ENCODE peak calls at places on chromosomes 5 and 9, in ten cellular contexts. K is midbrain; S is natural killer cell; D is NCI-H2029; A is esophagus squamous epithelium; E is Calu3; L is substantia nigra; O is progenitor cell of endocrine pancreas; H is stromal cell of bone marrow; P is activated naive CD8-positive, alpha-beta T cell treated with anti-CD3 and anti-CD28 coated beads for 36 hours. J is an unnamed sample.

GRCh38 chr5:154446183-154447073 is 631 bp downstream of the SAP30L start:
- DNase-seq in H (peak; percentile 43), L (peak; percentile 57), K (peak; percentile 23), E (peak; percentile 54), A (no peak), D (no peak), O (peak; percentile 39), P (peak; percentile 42), S (peak; percentile 36), J (peak; percentile 62)

GRCh38 chr9:3497406-3497805 is 28.4 kb downstream of the RFX3 start:
- DNase-seq in A (no peak), O (no peak), D (no peak), K (no peak), P (no peak), L (no peak), E (no peak), S (no peak), H (peak; percentile 10), J (no peak)

GRCh38 chr5:84385705-84386104 is 1.0 kb upstream of the EDIL3 start:
- DNase-seq in D (no peak), E (no peak), K (no peak), P (no peak), A (no peak), O (no peak), H (no peak), L (no peak), S (no peak), J (no peak)

GRCh38 chr9:105901514-105902109 is 207.3 kb downstream of the TMEM38B start:
- DNase-seq in P (no peak), E (peak; percentile 48), O (peak; percentile 49), H (no peak), A (no peak), L (peak; percentile 53), S (no peak), K (peak; percentile 49), D (peak; percentile 36), J (peak; percentile 65)

GRCh38 chr5:112735702-112736101 is 2.0 kb upstream of the APC start:
- DNase-seq in L (no peak), A (no peak), K (no peak), E (no peak), D (no peak), H (peak; percentile 36), P (no peak), O (no peak), S (no peak), J (no peak)

GRCh38 chr5:82246960-82247574 is 31.1 kb downstream of the RPS23 start:
- DNase-seq in S (no peak), H (no peak), O (no peak), L (no peak), E (no peak), P (no peak), D (no peak), A (no peak), K (no peak), J (no peak)

GRCh38 chr5:81783401-81783800 is 32.5 kb upstream of the SSBP2 start:
- DNase-seq in L (peak; percentile 12), A (no peak), H (no peak), P (no peak), S (no peak), E (no peak), O (no peak), K (no peak), D (no peak), J (no peak)

GRCh38 chr5:95961617-95962474 is at the start of gene ELL2:
- DNase-seq in O (peak; percentile 97), K (peak; percentile 96), A (peak; percentile 99), D (peak; percentile 84), L (peak; percentile 99), P (peak; percentile 96), E (peak; percentile 99), S (peak; percentile 93), H (peak; percentile 97), J (peak; percentile 94)

GRCh38 chr9:109815366-109815947 is 35.5 kb downstream of the PALM2AKAP2 start:
- DNase-seq in P (no peak), S (no peak), A (no peak), L (no peak), K (no peak), E (peak; percentile 5), D (no peak), O (no peak), H (no peak), J (no peak)

GRCh38 chr5:98341038-98341710 is 432.3 kb upstream of the RGMB start:
- DNase-seq in P (no peak), L (no peak), K (no peak), A (no peak), O (no peak), E (no peak), S (no peak), H (peak; percentile 72), D (no peak), J (no peak)

GRCh38 chr9:21470126-21470525 is 12.0 kb downstream of the IFNE start:
- DNase-seq in H (no peak), S (no peak), L (no peak), E (no peak), A (no peak), K (peak; percentile 9), D (no peak), P (no peak), O (no peak), J (no peak)

GRCh38 chr5:132269635-132270344 is 12.3 kb downstream of the PDLIM4 start:
- DNase-seq in E (no peak), P (no peak), A (no peak), K (no peak), H (no peak), S (no peak), O (no peak), L (no peak), D (no peak), J (no peak)

GRCh38 chr5:35247645-35248034 is 17.4 kb upstream of the PRLR start:
- DNase-seq in H (peak; percentile 8), A (no peak), E (no peak), O (no peak), S (no peak), P (no peak), K (no peak), L (no peak), D (no peak), J (no peak)

GRCh38 chr9:125430161-125430485 is 168.5 kb downstream of the GAPVD1 start:
- DNase-seq in O (no peak), L (no peak), D (no peak), A (no peak), E (no peak), S (no peak), H (no peak), P (no peak), K (no peak), J (no peak)

GRCh38 chr5:143143973-143144372 is 259.5 kb downstream of the NR3C1 start:
- DNase-seq in E (no peak), O (no peak), A (no peak), K (no peak), P (no peak), L (no peak), S (no peak), D (no peak), H (no peak), J (no peak)

GRCh38 chr5:74685979-74686631 is 1.1 kb downstream of the HEXB start:
- DNase-seq in L (no peak), A (no peak), D (no peak), P (peak; percentile 1), K (no peak), O (no peak), S (no peak), H (no peak), E (no peak), J (no peak)

GRCh38 chr9:122040573-122041242 is 52.4 kb downstream of the TTLL11 start:
- DNase-seq in L (no peak), S (no peak), D (no peak), A (no peak), K (no peak), P (no peak), O (no peak), H (no peak), E (no peak), J (no peak)

GRCh38 chr5:142684508-142685031 is 1.3 kb downstream of the FGF1 start:
- DNase-seq in E (no peak), S (no peak), A (no peak), L (peak; percentile 83), D (no peak), P (no peak), K (peak; percentile 92), H (no peak), O (no peak), J (no peak)

GRCh38 chr9:81718244-81718643 is 28.9 kb upstream of the TLE1 start:
- DNase-seq in S (no peak), E (no peak), K (no peak), O (no peak), H (no peak), D (no peak), L (no peak), P (no peak), A (no peak), J (no peak)

GRCh38 chr5:375336-375920 is 53.9 kb downstream of the AHRR start:
- DNase-seq in S (no peak), A (no peak), O (peak; percentile 8), D (no peak), L (no peak), E (no peak), H (no peak), P (no peak), K (no peak), J (no peak)

GRCh38 chr5:37054391-37054790 is 177.8 kb downstream of the NIPBL start:
- DNase-seq in S (no peak), A (no peak), K (peak; percentile 12), E (no peak), P (no peak), O (no peak), L (no peak), H (no peak), D (no peak), J (no peak)

GRCh38 chr5:147613359-147613758 is 103.5 kb upstream of the DPYSL3 start:
- DNase-seq in S (no peak), O (no peak), P (no peak), E (no peak), H (peak; percentile 19), A (no peak), D (no peak), K (no peak), L (no peak), J (no peak)

GRCh38 chr5:167982-168660 is 23.2 kb upstream of the LRRC14B start:
- DNase-seq in H (peak; percentile 92), K (no peak), P (no peak), A (no peak), D (no peak), S (no peak), O (no peak), L (no peak), E (no peak), J (no peak)

GRCh38 chr5:152094076-152094475 is 169.4 kb upstream of the GLRA1 start:
- DNase-seq in O (no peak), A (no peak), L (no peak), E (no peak), K (no peak), P (no peak), S (no peak), D (no peak), H (no peak), J (no peak)

GRCh38 chr5:946720-947625 is 54.3 kb downstream of the TRIP13 start:
- DNase-seq in A (no peak), P (no peak), S (no peak), E (no peak), H (no peak), K (no peak), D (no peak), L (no peak), O (peak; percentile 7), J (no peak)

GRCh38 chr9:124214116-124214515 is 43.6 kb upstream of the NEK6 start:
- DNase-seq in D (no peak), H (no peak), S (no peak), O (no peak), A (no peak), L (no peak), E (no peak), K (no peak), P (no peak), J (no peak)

GRCh38 chr5:139741823-139742172 is 53.8 kb upstream of the PSD2 start:
- DNase-seq in E (no peak), K (no peak), S (no peak), D (no peak), L (no peak), A (no peak), P (no peak), H (no peak), O (no peak), J (no peak)

GRCh38 chr5:115440782-115441451 is 103.7 kb downstream of the FEM1C start:
- DNase-seq in K (no peak), L (no peak), E (no peak), D (no peak), A (no peak), P (no peak), S (no peak), O (no peak), H (no peak), J (no peak)